ENCODE peak calls at places on chromosome 9, in four cellular contexts. E is naive thymus-derived CD4-positive, alpha-beta T cell; A is neural progenitor cell; S is breast epithelium. H is an unnamed sample. For H3K4me1, the result is how much of the 10 kb centered on the place peaks cover.

GRCh38 chr9:136270173-136270710 is 24.6 kb upstream of the QSOX2 start:
- DNase-seq in E (no peak), A (no peak), S (no peak), H (no peak)

GRCh38 chr9:26148128-26148527 is 469.9 kb upstream of the TUSC1 start:
- DNase-seq in E (no peak), A (no peak), S (no peak), H (no peak)

GRCh38 chr9:116716441-116716840 is 29.3 kb downstream of the TRIM32 start:
- DNase-seq in E (no peak), A (no peak), S (no peak), H (no peak)

GRCh38 chr9:115837618-115838017 is 316.0 kb upstream of the PAPPA start:
- DNase-seq in E (no peak), A (no peak), S (no peak), H (no peak)

GRCh38 chr9:128118472-128118857 is 9.1 kb downstream of the PTGES2 start:
- DNase-seq in E (no peak), A (no peak), S (no peak), H (no peak)

GRCh38 chr9:123399803-123400378 is 43.9 kb downstream of the CRB2 start:
- DNase-seq in E (no peak), A (peak), S (no peak), H (no peak)

GRCh38 chr9:105401651-105402050 is 46.2 kb upstream of the FSD1L start:
- DNase-seq in E (no peak), A (peak), S (no peak), H (no peak)

GRCh38 chr9:7094052-7094451 is 336.3 kb downstream of the KDM4C start:
- DNase-seq in E (no peak), A (peak), S (no peak), H (no peak)

GRCh38 chr9:124381073-124381945 is 33.9 kb downstream of the PSMB7 start:
- DNase-seq in E (no peak), A (no peak), S (no peak), H (no peak)

GRCh38 chr9:96166981-96167380 is 135.0 kb downstream of the HSD17B3 start:
- DNase-seq in E (no peak), A (no peak), S (no peak), H (no peak)

GRCh38 chr9:75855509-75855908 is 35.0 kb upstream of the PCSK5 start:
- DNase-seq in E (no peak), A (peak), S (no peak), H (no peak)

GRCh38 chr9:126587187-126588185 is 26.2 kb upstream of the LMX1B start:
- DNase-seq in E (no peak), A (no peak), S (peak), H (no peak)

GRCh38 chr9:3912260-3912659 is 386.5 kb upstream of the RFX3 start:
- DNase-seq in E (no peak), A (no peak), S (no peak), H (no peak)

GRCh38 chr9:38339087-38339486 is 53.4 kb upstream of the ALDH1B1 start:
- DNase-seq in E (no peak), A (no peak), S (no peak), H (no peak)

GRCh38 chr9:78316151-78316892 is 19.4 kb downstream of the PSAT1 start:
- DNase-seq in E (no peak), A (no peak), S (no peak), H (no peak)

GRCh38 chr9:111036068-111036789 is 2.0 kb downstream of the LPAR1 start:
- DNase-seq in E (no peak), A (peak), S (peak), H (no peak)

GRCh38 chr9:134502261-134503211 is 139.1 kb upstream of the COL5A1 start:
- DNase-seq in E (no peak), A (no peak), S (peak), H (no peak)

GRCh38 chr9:13750061-13750460 is 470.6 kb upstream of the MPDZ start:
- DNase-seq in E (no peak), A (no peak), S (no peak), H (no peak)

GRCh38 chr9:108724669-108725068 is 131.1 kb downstream of the ACTL7B start:
- DNase-seq in E (no peak), A (no peak), S (no peak), H (no peak)

GRCh38 chr9:79289856-79290255 is 281.9 kb upstream of the TLE4 start:
- DNase-seq in E (no peak), A (no peak), S (no peak), H (no peak)

GRCh38 chr9:133386338-133386737 is 10.2 kb downstream of the STKLD1 start:
- DNase-seq in E (no peak), A (no peak), S (no peak), H (no peak)

GRCh38 chr9:77128125-77128789 is 49.1 kb upstream of the VPS13A start:
- DNase-seq in E (no peak), A (peak), S (no peak), H (no peak)

GRCh38 chr9:70257991-70258691 is 637 bp upstream of the SMC5 start:
- DNase-seq in E (no peak), A (peak), S (peak), H (no peak)

GRCh38 chr9:715310-715709 is 126.2 kb upstream of the DMRT1 start:
- DNase-seq in E (no peak), A (no peak), S (no peak), H (no peak)

GRCh38 chr9:132923346-132923902 is 21.0 kb downstream of the TSC1 start:
- DNase-seq in E (no peak), A (no peak), S (no peak), H (no peak)

GRCh38 chr9:35691757-35692301 is 2.1 kb upstream of the TPM2 start:
- DNase-seq in E (no peak), A (peak), S (no peak), H (no peak)

GRCh38 chr9:118992813-118993747 is 376.2 kb downstream of the BRINP1 start:
- DNase-seq in E (no peak), A (peak), S (no peak), H (no peak)

GRCh38 chr9:137650259-137650658 is 31.5 kb downstream of the EHMT1 start:
- DNase-seq in E (no peak), A (no peak), S (no peak), H (no peak)

GRCh38 chr9:111994831-111995458 is 98.3 kb downstream of the UGCG start:
- DNase-seq in E (peak), A (no peak), S (no peak), H (no peak)

GRCh38 chr9:21789541-21790037 is 12.8 kb upstream of the MTAP start:
- DNase-seq in E (peak), A (peak), S (no peak), H (peak)
- H3K27ac ChIP-seq in E (no peak), A (no peak), S (no peak), H (no peak)

DNA sequence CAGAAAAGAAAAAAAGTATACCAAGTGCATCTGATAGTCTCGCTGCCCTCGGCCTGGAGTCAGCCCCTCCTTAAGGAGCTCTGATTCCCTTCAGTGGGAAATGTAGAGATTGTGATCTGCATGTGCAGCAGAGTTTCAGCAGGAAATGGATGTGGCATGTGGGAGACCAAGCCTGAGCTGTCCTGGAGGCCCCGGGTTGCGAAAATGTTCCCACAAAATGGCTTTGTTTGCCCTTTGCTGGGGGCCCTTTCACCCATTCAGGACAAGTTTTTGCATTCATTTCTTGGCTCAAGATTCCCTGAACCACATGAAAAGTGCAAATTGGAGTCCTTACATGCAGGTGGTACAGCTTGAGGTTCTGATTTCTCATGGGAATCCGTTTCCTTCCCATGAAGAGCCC is 230.9 kb downstream of the GADD45G start:
- DNase-seq in E (no peak), A (no peak), S (no peak), H (no peak)
- H3K4me1 ChIP-seq in E (under half), A (under half), S (under half), H (under half)

GRCh38 chr9:109751253-109751652 is 28.7 kb upstream of the PALM2AKAP2 start:
- DNase-seq in E (no peak), A (peak), S (no peak), H (no peak)
- H3K4me3 ChIP-seq in E (no peak), A (no peak), S (no peak), H (no peak)

DNA sequence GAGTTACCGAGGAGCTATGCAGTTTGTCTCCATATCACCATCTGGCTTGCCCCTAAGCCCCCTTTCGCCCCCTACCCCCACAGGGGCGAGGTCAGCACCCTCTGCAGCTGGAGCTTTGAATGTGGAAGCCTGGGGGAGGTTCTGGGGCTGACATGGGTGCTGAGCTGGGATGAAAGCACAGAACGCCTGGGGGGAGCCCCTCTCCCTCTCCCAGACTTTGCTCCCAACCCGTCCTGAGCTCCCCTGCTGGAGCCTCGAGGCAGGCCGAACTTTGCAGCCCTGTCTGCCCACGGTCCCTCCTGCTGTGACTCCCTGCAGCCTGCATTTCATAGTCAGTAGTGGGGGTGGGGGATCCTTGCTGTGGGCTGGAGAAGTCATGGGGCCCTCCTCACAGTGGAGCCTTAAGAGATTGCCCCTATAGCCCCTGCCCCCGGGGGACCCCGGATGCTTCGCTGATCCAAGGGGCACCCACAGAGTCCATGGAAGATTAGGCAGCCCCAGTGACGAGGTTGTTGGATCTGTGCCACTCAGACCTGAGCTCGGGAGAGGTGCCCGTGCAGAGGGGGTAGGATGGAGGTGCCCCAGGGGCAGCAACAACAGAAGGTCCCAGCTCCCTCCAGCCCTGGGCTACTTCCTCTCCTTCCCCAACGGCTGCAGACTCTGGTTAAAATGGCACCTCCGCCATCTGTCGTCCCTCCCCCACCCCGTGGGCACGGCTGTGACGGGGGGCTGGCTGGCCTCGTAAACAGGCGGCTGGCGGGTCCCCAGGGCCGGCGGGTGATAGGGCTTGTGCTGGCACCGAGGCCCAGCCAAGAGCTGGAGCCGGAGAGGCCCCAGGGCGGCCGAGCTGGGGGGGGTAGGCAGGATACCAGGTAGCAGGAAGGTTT is 162.0 kb downstream of the C9orf50 start:
- DNase-seq in E (peak), A (peak), S (no peak), H (no peak)
- H3K27ac ChIP-seq in E (peak), A (no peak), S (peak), H (peak)

DNA sequence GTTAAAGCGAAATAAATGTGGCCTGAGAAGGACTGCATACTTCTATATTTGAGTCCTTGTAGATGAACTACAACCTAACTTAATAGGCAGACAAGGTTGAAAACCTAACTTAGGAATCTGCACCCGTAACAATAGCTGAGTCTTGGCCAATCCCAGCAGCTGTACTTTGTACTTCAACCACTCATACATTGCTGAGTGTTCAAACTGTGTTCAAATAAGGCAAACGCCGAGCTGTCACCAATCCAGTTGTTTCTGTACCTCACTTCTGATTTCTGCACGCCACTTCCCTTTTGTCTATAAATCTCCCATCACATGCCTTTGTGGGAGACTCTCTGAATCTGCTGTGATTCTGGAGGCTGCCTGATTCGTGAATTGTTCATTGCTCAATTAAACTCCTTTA is 167.7 kb upstream of the TUT7 start:
- DNase-seq in E (no peak), A (no peak), S (no peak), H (no peak)
- H3K4me1 ChIP-seq in E (under half), A (under half), S (under half), H (under half)

H was measured in effector memory CD4-positive, alpha-beta T cell.